ENCODE peak calls at places on chromosomes 13 and 19, in nine cellular contexts. O is KG1; Q is B cell; N is nucleus accumbens; A is stimulated activated naive CD8-positive, alpha-beta T cell treated with anti-CD3 and anti-CD28 coated beads, Interleukin-15, Interleukin-2, amounts not matched to agents 100 U/mL and 50 U/mL, for 24 hours; Y is endodermal cell; D is amniotic stem cell; T is stimulated activated CD8-positive, alpha-beta memory T cell treated with anti-CD3 and anti-CD28 coated beads, Interleukin-15, amount 100 ng/mL, for 24 hours; W is cardiac muscle cell. R is an unnamed sample.

GRCh38 chr19:36030264-36031148 is 2.2 kb downstream of the CLIP3 start:
- DNase-seq in W (peak; percentile 57), O (no peak), T (no peak), N (no peak), D (no peak), A (no peak), Q (no peak), Y (no peak), R (no peak)

GRCh38 chr13:41694902-41695301 is 237.6 kb downstream of the RGCC start:
- DNase-seq in Y (no peak), T (no peak), Q (peak; percentile 2), W (peak; percentile 95), D (peak; percentile 88), N (no peak), O (peak; percentile 4), A (no peak), R (no peak)

GRCh38 chr19:49746206-49746958 is 16.7 kb downstream of the TSKS start:
- DNase-seq in T (peak; percentile 16), O (no peak), Q (peak; percentile 59), D (no peak), W (peak; percentile 86), N (no peak), A (peak; percentile 69), Y (peak; percentile 96), R (peak; percentile 70)

GRCh38 chr19:2983351-2984195 is 6.2 kb downstream of the TLE6 start:
- DNase-seq in Y (no peak), O (no peak), A (no peak), D (no peak), Q (peak; percentile 33), N (peak; percentile 37), T (no peak), W (peak; percentile 90), R (peak; percentile 85)

GRCh38 chr13:36509369-36509768 is 77.1 kb downstream of the CCNA1 start:
- DNase-seq in T (no peak), Q (no peak), W (no peak), A (no peak), O (no peak), Y (peak; percentile 72), N (no peak), D (no peak), R (no peak)

GRCh38 chr19:3809881-3810707 is 23.9 kb upstream of the MATK start:
- DNase-seq in D (no peak), W (no peak), O (no peak), Y (peak; percentile 33), Q (peak; percentile 81), A (peak; percentile 57), N (no peak), T (no peak), R (no peak)

GRCh38 chr13:19742651-19743050 is 40.1 kb downstream of the PSPC1 start:
- DNase-seq in T (no peak), Y (no peak), Q (no peak), O (no peak), N (no peak), A (no peak), D (no peak), W (no peak), R (no peak)

GRCh38 chr13:114082849-114083645 is 49.4 kb downstream of the RASA3 start:
- DNase-seq in O (no peak), Y (peak; percentile 42), W (no peak), N (no peak), D (no peak), Q (no peak), T (no peak), A (peak; percentile 3), R (no peak)

GRCh38 chr13:29908411-29908810 is 58.0 kb upstream of the UBL3 start:
- DNase-seq in O (no peak), N (no peak), T (no peak), D (no peak), A (no peak), Y (no peak), W (peak; percentile 56), Q (no peak), R (no peak)

GRCh38 chr13:76812206-76812882 is 73.9 kb downstream of the KCTD12 start:
- DNase-seq in A (no peak), O (no peak), D (no peak), Q (no peak), N (peak; percentile 3), T (no peak), W (peak; percentile 32), Y (no peak), R (no peak)

GRCh38 chr19:51294211-51294976 is 17.1 kb upstream of the IGLON5 start:
- DNase-seq in Q (no peak), N (no peak), A (no peak), W (no peak), O (no peak), Y (peak; percentile 81), T (no peak), D (no peak), R (no peak)

GRCh38 chr13:26759156-26759906 is 1.3 kb downstream of the GPR12 start:
- DNase-seq in D (no peak), Y (no peak), A (no peak), O (no peak), T (no peak), Q (no peak), W (no peak), N (no peak), R (no peak)

GRCh38 chr19:6034512-6034911 is 56.6 kb upstream of the RANBP3 start:
- DNase-seq in Y (no peak), O (no peak), T (no peak), W (no peak), A (no peak), N (no peak), Q (no peak), D (no peak), R (peak; percentile 28)

GRCh38 chr19:54030895-54031586 is 32.7 kb downstream of the VSTM1 start:
- DNase-seq in Q (no peak), A (no peak), D (no peak), N (no peak), T (no peak), Y (peak; percentile 59), O (peak; percentile 30), W (peak; percentile 34), R (no peak)

GRCh38 chr13:71759506-71760225 is 107.3 kb downstream of the DACH1 start:
- DNase-seq in T (no peak), D (no peak), N (no peak), W (no peak), O (no peak), Q (no peak), Y (peak; percentile 74), A (no peak), R (no peak)

GRCh38 chr13:72458701-72459100 is 268.7 kb downstream of the MZT1 start:
- DNase-seq in T (no peak), Q (no peak), N (no peak), D (no peak), O (no peak), A (no peak), Y (no peak), W (peak; percentile 7), R (no peak)

GRCh38 chr19:29860492-29860891 is 48.7 kb downstream of the CCNE1 start:
- DNase-seq in D (no peak), Q (no peak), W (no peak), T (no peak), O (no peak), Y (peak; percentile 67), N (no peak), A (no peak), R (no peak)

GRCh38 chr13:96273196-96273595 is 183.3 kb downstream of the HS6ST3 start:
- DNase-seq in W (no peak), T (no peak), A (no peak), D (no peak), Y (no peak), Q (no peak), N (no peak), O (no peak), R (no peak)

GRCh38 chr13:113666324-113666660 is 727 bp upstream of the GRK1 start:
- DNase-seq in Y (peak; percentile 40), Q (no peak), N (no peak), W (no peak), A (no peak), O (no peak), T (no peak), D (no peak), R (no peak)

GRCh38 chr19:39428309-39429112 is 7.2 kb downstream of the RPS16 start:
- DNase-seq in A (no peak), D (peak; percentile 64), Y (peak; percentile 97), Q (no peak), T (no peak), W (peak; percentile 96), O (no peak), N (no peak), R (peak; percentile 87)

GRCh38 chr13:21638319-21639282 is 32.3 kb upstream of the FGF9 start:
- DNase-seq in O (peak; percentile 5), T (no peak), D (no peak), A (peak; percentile 22), Y (peak; percentile 64), Q (peak; percentile 57), N (no peak), W (peak; percentile 34), R (no peak)

GRCh38 chr19:19185853-19186728 is 5.9 kb downstream of the BORCS8 start:
- DNase-seq in T (peak; percentile 34), O (peak; percentile 26), D (no peak), W (peak; percentile 56), Q (peak; percentile 41), A (peak; percentile 76), N (no peak), Y (peak; percentile 96), R (peak; percentile 81)

GRCh38 chr19:55454787-55455243 is 6.6 kb downstream of the ISOC2 start:
- DNase-seq in A (peak; percentile 64), D (peak; percentile 19), O (no peak), W (peak; percentile 46), Q (peak; percentile 56), N (no peak), Y (peak; percentile 89), T (no peak), R (no peak)

GRCh38 chr13:74074723-74075122 is 59.5 kb downstream of the KLF12 start:
- DNase-seq in O (no peak), Q (no peak), D (no peak), N (no peak), T (no peak), A (no peak), Y (no peak), W (peak; percentile 43), R (no peak)

GRCh38 chr13:50474094-50474654 is 369.3 kb downstream of the DLEU7 start:
- DNase-seq in Y (no peak), O (no peak), A (no peak), Q (no peak), W (no peak), T (no peak), D (no peak), N (no peak), R (no peak)

GRCh38 chr13:77476456-77476855 is 59.0 kb upstream of the SCEL start:
- DNase-seq in D (no peak), N (no peak), T (no peak), A (no peak), O (no peak), Y (no peak), W (no peak), Q (no peak), R (no peak)

GRCh38 chr13:30915691-30916541 is 9.8 kb downstream of the MEDAG start:
- DNase-seq in W (no peak), Q (no peak), N (no peak), O (no peak), D (no peak), A (no peak), T (no peak), Y (no peak), R (no peak)

R was measured in ecto neural progenitor cell.